ENCODE peak calls at places on chromosome 3, in six cellular contexts. One of them, this sample, is unnamed.

GRCh38 chr3:84487296-84487695 is 471.5 kb upstream of the CADM2 start:
- DNase-seq in A549: no peak
- DNase-seq in BE2C: peak; percentile 68
- DNase-seq in lower lobe of right lung: no peak
- DNase-seq in ovary: no peak
- DNase-seq in CD8-positive, alpha-beta memory T cell: no peak
- DNase-seq in this sample: no peak

GRCh38 chr3:153246805-153247204 is 84.8 kb downstream of the RAP2B start:
- DNase-seq in ovary: no peak
- DNase-seq in lower lobe of right lung: no peak
- DNase-seq in A549: no peak
- DNase-seq in CD8-positive, alpha-beta memory T cell: no peak
- DNase-seq in BE2C: no peak
- DNase-seq in this sample: no peak

GRCh38 chr3:45496550-45496949 is 98.0 kb upstream of the LIMD1 start:
- DNase-seq in lower lobe of right lung: no peak
- DNase-seq in A549: no peak
- DNase-seq in BE2C: peak; percentile 60
- DNase-seq in ovary: peak; percentile 22
- DNase-seq in CD8-positive, alpha-beta memory T cell: no peak
- DNase-seq in this sample: no peak

GRCh38 chr3:131973731-131974130 is 61.1 kb downstream of the CPNE4 start:
- DNase-seq in CD8-positive, alpha-beta memory T cell: no peak
- DNase-seq in BE2C: no peak
- DNase-seq in ovary: no peak
- DNase-seq in lower lobe of right lung: no peak
- DNase-seq in A549: no peak
- DNase-seq in this sample: no peak

GRCh38 chr3:179260949-179261765 is 10.2 kb upstream of the KCNMB3 start:
- DNase-seq in lower lobe of right lung: peak; percentile 87
- DNase-seq in CD8-positive, alpha-beta memory T cell: peak; percentile 62
- DNase-seq in ovary: peak; percentile 75
- DNase-seq in A549: peak; percentile 54
- DNase-seq in BE2C: peak; percentile 83
- DNase-seq in this sample: peak; percentile 90

GRCh38 chr3:70811880-70812279 is 499.4 kb upstream of the MDFIC2 start:
- DNase-seq in A549: no peak
- DNase-seq in ovary: no peak
- DNase-seq in BE2C: no peak
- DNase-seq in lower lobe of right lung: no peak
- DNase-seq in CD8-positive, alpha-beta memory T cell: peak; percentile 7
- DNase-seq in this sample: no peak

GRCh38 chr3:151329368-151329767 is at the start of gene P2RY13:
- DNase-seq in BE2C: no peak
- DNase-seq in lower lobe of right lung: no peak
- DNase-seq in CD8-positive, alpha-beta memory T cell: no peak
- DNase-seq in ovary: no peak
- DNase-seq in A549: no peak
- DNase-seq in this sample: no peak

GRCh38 chr3:188164248-188164687 is 10.3 kb downstream of the LPP start:
- DNase-seq in ovary: no peak
- DNase-seq in CD8-positive, alpha-beta memory T cell: no peak
- DNase-seq in lower lobe of right lung: no peak
- DNase-seq in A549: peak; percentile 81
- DNase-seq in BE2C: no peak
- DNase-seq in this sample: no peak

GRCh38 chr3:157390713-157391515 is 45.7 kb upstream of the PTX3 start:
- DNase-seq in lower lobe of right lung: no peak
- DNase-seq in BE2C: no peak
- DNase-seq in A549: no peak
- DNase-seq in ovary: no peak
- DNase-seq in CD8-positive, alpha-beta memory T cell: no peak
- DNase-seq in this sample: peak; percentile 25

GRCh38 chr3:123640311-123641083 is 55.6 kb upstream of the HACD2 start:
- DNase-seq in CD8-positive, alpha-beta memory T cell: no peak
- DNase-seq in A549: no peak
- DNase-seq in lower lobe of right lung: no peak
- DNase-seq in ovary: no peak
- DNase-seq in BE2C: no peak
- DNase-seq in this sample: no peak

GRCh38 chr3:167816953-167817352 is 81.4 kb downstream of the SERPINI1 start:
- DNase-seq in ovary: no peak
- DNase-seq in BE2C: no peak
- DNase-seq in lower lobe of right lung: no peak
- DNase-seq in A549: no peak
- DNase-seq in CD8-positive, alpha-beta memory T cell: no peak
- DNase-seq in this sample: no peak

GRCh38 chr3:11306815-11307589 is 34.8 kb downstream of the ATG7 start:
- DNase-seq in A549: no peak
- DNase-seq in CD8-positive, alpha-beta memory T cell: no peak
- DNase-seq in ovary: peak; percentile 66
- DNase-seq in lower lobe of right lung: no peak
- DNase-seq in BE2C: no peak
- DNase-seq in this sample: peak; percentile 5

GRCh38 chr3:11600501-11601282 is 43.0 kb downstream of the VGLL4 start:
- DNase-seq in CD8-positive, alpha-beta memory T cell: no peak
- DNase-seq in ovary: peak; percentile 81
- DNase-seq in BE2C: no peak
- DNase-seq in lower lobe of right lung: no peak
- DNase-seq in A549: peak; percentile 93
- DNase-seq in this sample: peak; percentile 95

GRCh38 chr3:126158016-126158911 is 22.1 kb downstream of the ALDH1L1 start:
- DNase-seq in A549: no peak
- DNase-seq in ovary: no peak
- DNase-seq in lower lobe of right lung: no peak
- DNase-seq in CD8-positive, alpha-beta memory T cell: no peak
- DNase-seq in BE2C: no peak
- DNase-seq in this sample: no peak

GRCh38 chr3:29635888-29636287 is 355.0 kb downstream of the RBMS3 start:
- DNase-seq in A549: no peak
- DNase-seq in CD8-positive, alpha-beta memory T cell: no peak
- DNase-seq in lower lobe of right lung: no peak
- DNase-seq in ovary: no peak
- DNase-seq in BE2C: no peak
- DNase-seq in this sample: no peak
- H3K4me3 ChIP-seq in A549: no peak overlapping the region
- H3K4me3 ChIP-seq in CD8-positive, alpha-beta memory T cell: no peak overlapping the region
- H3K4me3 ChIP-seq in lower lobe of right lung: no peak overlapping the region
- H3K4me3 ChIP-seq in ovary: no peak overlapping the region
- H3K4me3 ChIP-seq in BE2C: no peak overlapping the region
- H3K4me3 ChIP-seq in this sample: no peak overlapping the region

GRCh38 chr3:83065861-83066260 is 1304.4 kb upstream of the GBE1 start:
- DNase-seq in ovary: no peak
- DNase-seq in lower lobe of right lung: no peak
- DNase-seq in CD8-positive, alpha-beta memory T cell: no peak
- DNase-seq in A549: no peak
- DNase-seq in BE2C: no peak
- DNase-seq in this sample: no peak

DNA sequence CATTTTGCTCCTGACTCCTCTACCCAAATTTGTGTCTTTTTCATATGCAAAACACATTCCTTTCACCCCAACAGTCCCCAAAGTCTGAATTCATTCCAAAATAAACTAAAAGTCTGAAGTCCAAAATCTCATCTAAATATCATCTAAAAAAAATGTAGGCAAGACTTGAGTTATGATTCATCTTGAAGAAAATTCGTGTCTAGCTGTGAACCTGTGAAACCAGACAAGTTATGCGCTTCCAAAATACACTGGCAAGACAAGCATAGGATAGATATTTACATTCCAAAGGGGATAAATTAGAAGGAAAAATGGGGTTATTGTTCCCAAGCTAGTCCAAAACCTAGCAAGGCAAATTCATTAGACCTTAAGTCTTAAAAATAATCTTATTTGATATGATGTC is 1302.0 kb upstream of the GBE1 start:
- DNase-seq in CD8-positive, alpha-beta memory T cell: no peak
- DNase-seq in BE2C: no peak
- DNase-seq in A549: no peak
- DNase-seq in ovary: no peak
- DNase-seq in lower lobe of right lung: no peak
- DNase-seq in this sample: no peak
- H3K9me3 ChIP-seq in CD8-positive, alpha-beta memory T cell: no peaks in the 10 kb centered on the region
- H3K9me3 ChIP-seq in BE2C: no peaks in the 10 kb centered on the region
- H3K9me3 ChIP-seq in A549: no peaks in the 10 kb centered on the region
- H3K9me3 ChIP-seq in ovary: no peaks in the 10 kb centered on the region
- H3K9me3 ChIP-seq in lower lobe of right lung: peaks cover 8% of the 10 kb centered on the region
- H3K9me3 ChIP-seq in this sample: no peaks in the 10 kb centered on the region

DNA sequence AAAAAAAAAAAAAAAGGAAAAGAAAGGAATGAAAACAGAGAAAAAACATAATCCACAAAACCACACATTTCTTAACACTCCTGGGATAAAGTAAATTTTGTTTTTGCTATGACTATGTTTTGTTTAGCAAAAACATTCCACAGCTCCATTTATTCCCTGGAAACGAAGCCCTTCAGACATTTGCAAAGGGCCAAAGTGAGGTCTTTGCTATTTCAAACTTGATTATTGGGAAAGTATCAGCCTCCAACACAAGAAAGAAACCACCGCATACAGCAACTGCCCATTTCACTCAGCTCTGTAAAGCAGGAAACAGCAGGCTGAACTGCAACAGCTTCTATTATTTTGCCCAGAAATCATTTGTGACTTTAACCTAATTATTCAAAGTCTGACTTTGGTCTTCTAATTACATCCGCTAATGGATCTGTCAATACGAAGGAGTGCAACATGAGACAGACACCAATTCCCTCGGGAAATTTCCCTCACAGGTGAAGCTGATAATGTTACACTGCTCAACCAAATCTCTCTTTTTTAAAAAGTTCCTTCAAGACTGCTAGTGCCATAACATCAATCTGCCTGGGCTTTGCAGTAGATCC is 72.1 kb downstream of the RFTN1 start:
- DNase-seq in A549: no peak
- DNase-seq in CD8-positive, alpha-beta memory T cell: no peak
- DNase-seq in ovary: no peak
- DNase-seq in BE2C: peak; percentile 14
- DNase-seq in lower lobe of right lung: no peak
- DNase-seq in this sample: no peak
- H3K4me3 ChIP-seq in A549: no peak overlapping the region
- H3K4me3 ChIP-seq in CD8-positive, alpha-beta memory T cell: no peak overlapping the region
- H3K4me3 ChIP-seq in ovary: no peak overlapping the region
- H3K4me3 ChIP-seq in BE2C: no peak overlapping the region
- H3K4me3 ChIP-seq in lower lobe of right lung: no peak overlapping the region
- H3K4me3 ChIP-seq in this sample: no peak overlapping the region

GRCh38 chr3:40396406-40396805 is 9.4 kb downstream of the ENTPD3 start:
- DNase-seq in A549: no peak
- DNase-seq in BE2C: no peak
- DNase-seq in ovary: no peak
- DNase-seq in lower lobe of right lung: no peak
- DNase-seq in CD8-positive, alpha-beta memory T cell: no peak
- DNase-seq in this sample: no peak

GRCh38 chr3:40397912-40398311 is 10.9 kb downstream of the ENTPD3 start:
- DNase-seq in BE2C: no peak
- DNase-seq in A549: no peak
- DNase-seq in lower lobe of right lung: no peak
- DNase-seq in CD8-positive, alpha-beta memory T cell: no peak
- DNase-seq in ovary: no peak
- DNase-seq in this sample: no peak

GRCh38 chr3:40398346-40398745 is 11.4 kb downstream of the ENTPD3 start:
- DNase-seq in A549: no peak
- DNase-seq in ovary: no peak
- DNase-seq in lower lobe of right lung: no peak
- DNase-seq in CD8-positive, alpha-beta memory T cell: no peak
- DNase-seq in BE2C: no peak
- DNase-seq in this sample: no peak

GRCh38 chr3:40397129-40397528 is 10.1 kb downstream of the ENTPD3 start:
- DNase-seq in lower lobe of right lung: no peak
- DNase-seq in A549: no peak
- DNase-seq in ovary: no peak
- DNase-seq in BE2C: no peak
- DNase-seq in CD8-positive, alpha-beta memory T cell: no peak
- DNase-seq in this sample: no peak
- H3K9me3 ChIP-seq in lower lobe of right lung: no peaks in the 10 kb centered on the region
- H3K9me3 ChIP-seq in A549: no peaks in the 10 kb centered on the region
- H3K9me3 ChIP-seq in ovary: no peaks in the 10 kb centered on the region
- H3K9me3 ChIP-seq in BE2C: no peaks in the 10 kb centered on the region
- H3K9me3 ChIP-seq in CD8-positive, alpha-beta memory T cell: no peaks in the 10 kb centered on the region
- H3K9me3 ChIP-seq in this sample: no peaks in the 10 kb centered on the region

DNA sequence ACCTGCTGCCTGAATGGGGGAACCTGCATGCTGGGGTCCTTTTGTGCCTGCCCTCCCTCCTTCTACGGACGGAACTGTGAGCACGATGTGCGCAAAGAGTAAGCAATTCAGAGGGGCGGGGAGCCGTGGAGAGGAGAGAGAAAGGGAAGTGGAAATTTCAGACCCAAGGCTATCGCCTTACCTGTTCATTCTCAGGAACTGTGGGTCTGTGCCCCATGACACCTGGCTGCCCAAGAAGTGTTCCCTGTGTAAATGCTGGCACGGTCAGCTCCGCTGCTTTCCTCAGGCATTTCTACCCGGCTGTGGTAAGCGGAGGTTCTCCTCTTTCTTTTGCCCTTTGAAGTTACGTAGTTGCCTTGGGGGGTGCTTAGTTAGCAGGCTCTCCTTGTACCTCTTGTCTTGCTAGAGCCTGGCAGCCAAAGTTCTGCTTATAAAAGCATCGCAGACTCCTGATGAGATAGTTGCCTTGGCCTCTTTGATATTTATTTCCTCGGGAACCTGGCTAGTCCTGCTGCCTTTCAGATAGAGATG is 13.7 kb upstream of the LRRC2 start:
- DNase-seq in BE2C: no peak
- DNase-seq in lower lobe of right lung: no peak
- DNase-seq in CD8-positive, alpha-beta memory T cell: no peak
- DNase-seq in A549: no peak
- DNase-seq in ovary: no peak
- DNase-seq in this sample: no peak
- H3K4me3 ChIP-seq in BE2C: no peak overlapping the region
- H3K4me3 ChIP-seq in lower lobe of right lung: no peak overlapping the region
- H3K4me3 ChIP-seq in CD8-positive, alpha-beta memory T cell: no peak overlapping the region
- H3K4me3 ChIP-seq in A549: no peak overlapping the region
- H3K4me3 ChIP-seq in ovary: no peak overlapping the region
- H3K4me3 ChIP-seq in this sample: no peak overlapping the region

GRCh38 chr3:118199044-118199443 is 835.6 kb downstream of the IGSF11 start:
- DNase-seq in ovary: no peak
- DNase-seq in BE2C: no peak
- DNase-seq in lower lobe of right lung: no peak
- DNase-seq in A549: no peak
- DNase-seq in CD8-positive, alpha-beta memory T cell: no peak
- DNase-seq in this sample: no peak
- H3K9me3 ChIP-seq in ovary: peaks cover 4% of the 10 kb centered on the region
- H3K9me3 ChIP-seq in BE2C: no peaks in the 10 kb centered on the region
- H3K9me3 ChIP-seq in lower lobe of right lung: peaks cover 27% of the 10 kb centered on the region
- H3K9me3 ChIP-seq in A549: no peaks in the 10 kb centered on the region
- H3K9me3 ChIP-seq in CD8-positive, alpha-beta memory T cell: no peaks in the 10 kb centered on the region
- H3K9me3 ChIP-seq in this sample: peaks cover 17% of the 10 kb centered on the region

This sample was measured in MG63.